ENCODE peak calls at places on chromosomes 4 and X, in five cellular contexts. One of them, this sample, is unnamed.

GRCh38 chr4:150264595-150265141 is 186.4 kb downstream of the DCLK2 start:
- DNase-seq in uterus: no peak
- DNase-seq in pancreas: no peak
- DNase-seq in kidney epithelial cell: no peak
- DNase-seq in cardiac muscle cell: no peak
- DNase-seq in this sample: no peak

GRCh38 chrX:26445288-26445687 is 229.3 kb downstream of the MAGEB5 start:
- DNase-seq in uterus: no peak
- DNase-seq in pancreas: no peak
- DNase-seq in kidney epithelial cell: no peak
- DNase-seq in cardiac muscle cell: no peak
- DNase-seq in this sample: no peak

GRCh38 chrX:55039471-55039870 is 8.7 kb upstream of the ALAS2 start:
- DNase-seq in uterus: no peak
- DNase-seq in pancreas: no peak
- DNase-seq in kidney epithelial cell: no peak
- DNase-seq in cardiac muscle cell: no peak
- DNase-seq in this sample: no peak

GRCh38 chr4:170716868-170717267 is 627.1 kb upstream of the AADAT start:
- DNase-seq in uterus: no peak
- DNase-seq in pancreas: no peak
- DNase-seq in kidney epithelial cell: no peak
- DNase-seq in cardiac muscle cell: no peak
- DNase-seq in this sample: no peak

GRCh38 chrX:4935846-4936245 is 1222.4 kb upstream of the PRKX start:
- DNase-seq in uterus: no peak
- DNase-seq in pancreas: no peak
- DNase-seq in kidney epithelial cell: no peak
- DNase-seq in cardiac muscle cell: no peak
- DNase-seq in this sample: no peak

GRCh38 chr4:110629214-110629754 is 6.4 kb upstream of the PITX2 start:
- DNase-seq in uterus: no peak
- DNase-seq in pancreas: no peak
- DNase-seq in kidney epithelial cell: no peak
- DNase-seq in cardiac muscle cell: no peak
- DNase-seq in this sample: no peak

GRCh38 chr4:90727938-90728337 is 600.7 kb downstream of the CCSER1 start:
- DNase-seq in uterus: no peak
- DNase-seq in pancreas: no peak
- DNase-seq in kidney epithelial cell: peak; percentile 55
- DNase-seq in cardiac muscle cell: peak; percentile 1
- DNase-seq in this sample: peak; percentile 71

GRCh38 chr4:4271912-4272311 is 18.0 kb downstream of the LYAR start:
- DNase-seq in uterus: no peak
- DNase-seq in pancreas: no peak
- DNase-seq in kidney epithelial cell: no peak
- DNase-seq in cardiac muscle cell: no peak
- DNase-seq in this sample: no peak

GRCh38 chrX:118164138-118164537 is 47.5 kb upstream of the KLHL13 start:
- DNase-seq in uterus: no peak
- DNase-seq in pancreas: no peak
- DNase-seq in kidney epithelial cell: peak; percentile 5
- DNase-seq in cardiac muscle cell: no peak
- DNase-seq in this sample: no peak

GRCh38 chrX:13165266-13165665 is 120.8 kb upstream of the FAM9C start:
- DNase-seq in uterus: no peak
- DNase-seq in pancreas: no peak
- DNase-seq in kidney epithelial cell: no peak
- DNase-seq in cardiac muscle cell: no peak
- DNase-seq in this sample: no peak

GRCh38 chr4:175308236-175308635 is 390.1 kb downstream of the ADAM29 start:
- DNase-seq in uterus: no peak
- DNase-seq in pancreas: no peak
- DNase-seq in kidney epithelial cell: peak; percentile 32
- DNase-seq in cardiac muscle cell: no peak
- DNase-seq in this sample: no peak

GRCh38 chrX:134684956-134685355 is 26.7 kb upstream of the PLAC1 start:
- DNase-seq in uterus: no peak
- DNase-seq in pancreas: no peak
- DNase-seq in kidney epithelial cell: no peak
- DNase-seq in cardiac muscle cell: no peak
- DNase-seq in this sample: no peak

GRCh38 chrX:65589304-65589703 is 54.7 kb upstream of the LAS1L start:
- DNase-seq in uterus: no peak
- DNase-seq in pancreas: no peak
- DNase-seq in kidney epithelial cell: no peak
- DNase-seq in cardiac muscle cell: no peak
- DNase-seq in this sample: no peak

GRCh38 chrX:45445745-45446412 is 245.2 kb upstream of the DIPK2B start:
- DNase-seq in uterus: no peak
- DNase-seq in pancreas: no peak
- DNase-seq in kidney epithelial cell: peak; percentile 61
- DNase-seq in cardiac muscle cell: no peak
- DNase-seq in this sample: peak; percentile 80

DNA sequence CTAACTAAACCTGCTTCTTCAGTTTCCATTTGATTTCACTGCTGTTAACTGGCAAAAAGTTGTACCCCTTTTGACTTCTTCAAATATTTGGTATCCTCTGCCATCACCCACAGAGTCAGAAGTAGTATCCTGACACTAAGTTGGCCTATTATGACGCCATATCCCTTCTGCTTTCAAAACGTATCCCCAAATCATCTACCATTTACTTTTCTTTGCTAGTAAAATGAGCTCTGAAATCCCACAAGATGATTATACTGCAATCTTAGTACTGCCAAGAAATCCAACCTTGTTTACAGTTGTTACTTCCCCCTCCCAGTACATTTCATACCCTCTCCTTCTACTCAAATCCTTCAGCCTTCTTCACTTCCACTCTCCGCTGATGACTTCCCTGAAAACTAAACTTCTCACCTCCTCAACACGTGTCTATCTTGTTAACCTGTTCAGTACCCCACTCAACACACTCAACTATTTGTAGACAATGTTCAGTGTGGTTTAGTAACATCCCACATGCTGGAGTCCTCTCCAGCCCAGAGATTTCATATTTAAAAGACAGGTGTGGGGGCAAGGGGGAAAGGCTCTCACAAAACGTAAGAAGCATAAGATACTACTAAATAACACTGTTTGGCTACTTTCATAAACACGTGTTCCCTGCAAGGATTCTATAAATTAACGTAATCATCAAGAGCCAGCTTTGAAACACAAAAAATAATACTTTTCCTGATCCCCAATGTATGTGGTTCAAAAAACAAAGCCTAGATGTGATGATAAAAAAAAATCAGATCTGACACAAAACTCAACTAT is 1.3 kb downstream of the NAF1 start:
- DNase-seq in uterus: no peak
- DNase-seq in pancreas: no peak
- DNase-seq in kidney epithelial cell: no peak
- DNase-seq in cardiac muscle cell: no peak
- DNase-seq in this sample: no peak
- H3K4me3 ChIP-seq in uterus: peak overlapping the region; percentile 88
- H3K4me3 ChIP-seq in pancreas: peak overlapping the region; percentile 89
- H3K4me3 ChIP-seq in kidney epithelial cell: peak overlapping the region; percentile 99
- H3K4me3 ChIP-seq in cardiac muscle cell: peak overlapping the region; percentile 85
- H3K4me3 ChIP-seq in this sample: peak overlapping the region; percentile 89

GRCh38 chr4:168710353-168710946 is 213.6 kb downstream of the PALLD start:
- DNase-seq in uterus: peak; percentile 64
- DNase-seq in pancreas: peak; percentile 25
- DNase-seq in kidney epithelial cell: no peak
- DNase-seq in cardiac muscle cell: peak; percentile 48
- DNase-seq in this sample: peak; percentile 48
- TF ChIP-seq CTCF in uterus: peak; percentile 82
- TF ChIP-seq CTCF in pancreas: peak; percentile 21
- TF ChIP-seq CTCF in kidney epithelial cell: peak; percentile 58
- TF ChIP-seq CTCF in cardiac muscle cell: peak; percentile 64
- TF ChIP-seq CTCF in this sample: peak; percentile 83

DNA sequence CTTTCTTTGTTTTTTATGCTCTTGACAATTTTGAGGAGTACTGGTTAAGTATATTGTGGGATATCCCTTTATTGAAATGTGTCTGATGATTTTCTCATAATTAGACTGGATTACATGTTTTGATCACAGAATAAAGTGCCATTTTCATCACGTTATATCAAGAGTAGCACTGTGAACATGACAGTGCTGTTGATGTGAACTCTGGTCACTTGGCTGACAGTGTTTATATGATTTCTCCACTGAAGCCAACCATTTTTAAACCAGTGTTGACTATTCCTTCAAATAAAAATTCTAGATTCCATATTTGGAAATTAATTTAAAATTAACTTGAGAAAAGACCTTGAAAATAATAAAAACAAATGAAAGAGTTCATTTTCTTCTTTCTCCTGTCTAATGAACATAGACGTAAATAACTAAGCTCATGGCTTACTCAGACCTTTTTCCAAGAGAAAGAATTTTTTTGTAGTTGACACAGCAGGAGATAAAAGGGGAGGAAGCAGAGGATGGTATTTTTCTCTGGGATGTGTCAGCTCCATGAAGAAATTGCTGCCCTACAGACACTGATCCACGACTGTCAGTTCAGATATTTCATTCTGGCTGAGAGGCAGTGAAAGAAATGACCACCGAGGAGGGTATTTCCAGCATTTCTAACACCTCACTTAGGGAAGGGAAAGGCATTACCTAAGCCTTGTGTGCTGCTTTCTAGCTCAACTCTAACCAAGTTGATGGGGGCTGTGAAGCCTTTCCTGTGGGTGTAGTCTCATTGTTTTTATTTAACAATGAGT is 150.9 kb upstream of the ANK2 start:
- DNase-seq in uterus: no peak
- DNase-seq in pancreas: no peak
- DNase-seq in kidney epithelial cell: peak; percentile 39
- DNase-seq in cardiac muscle cell: no peak
- DNase-seq in this sample: peak; percentile 40
- H3K4me3 ChIP-seq in uterus: no peak overlapping the region
- H3K4me3 ChIP-seq in pancreas: no peak overlapping the region
- H3K4me3 ChIP-seq in kidney epithelial cell: no peak overlapping the region
- H3K4me3 ChIP-seq in cardiac muscle cell: no peak overlapping the region
- H3K4me3 ChIP-seq in this sample: no peak overlapping the region

DNA sequence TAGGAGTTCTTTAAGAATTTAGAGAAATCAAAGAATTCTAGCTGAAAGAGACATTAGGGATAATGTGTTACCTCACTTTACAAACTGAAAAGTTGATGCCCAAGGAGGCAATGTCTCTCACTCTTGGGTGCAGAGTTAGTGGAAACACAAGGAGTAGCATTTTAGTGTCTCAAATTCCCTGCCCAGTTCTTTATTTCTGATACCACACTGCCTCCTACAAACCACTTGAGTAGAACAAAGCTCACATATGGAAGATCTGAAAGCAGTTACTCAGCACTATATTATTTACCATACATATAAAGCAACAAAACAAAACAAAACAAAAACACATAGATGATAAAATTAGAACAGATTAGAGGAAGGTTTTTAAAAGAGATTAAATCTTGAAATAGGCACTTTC is 124.2 kb downstream of the REELD1 start:
- DNase-seq in uterus: no peak
- DNase-seq in pancreas: no peak
- DNase-seq in kidney epithelial cell: no peak
- DNase-seq in cardiac muscle cell: no peak
- DNase-seq in this sample: no peak
- TF ChIP-seq CTCF in uterus: no peak
- TF ChIP-seq CTCF in pancreas: no peak
- TF ChIP-seq CTCF in kidney epithelial cell: no peak
- TF ChIP-seq CTCF in cardiac muscle cell: no peak
- TF ChIP-seq CTCF in this sample: no peak

GRCh38 chrX:78327370-78328048 is at the start of gene CYSLTR1:
- DNase-seq in uterus: no peak
- DNase-seq in pancreas: no peak
- DNase-seq in kidney epithelial cell: no peak
- DNase-seq in cardiac muscle cell: peak; percentile 3
- DNase-seq in this sample: no peak
- H3K4me3 ChIP-seq in uterus: no peak within 1 kb of the TSS
- H3K4me3 ChIP-seq in pancreas: no peak within 1 kb of the TSS
- H3K4me3 ChIP-seq in kidney epithelial cell: no peak within 1 kb of the TSS
- H3K4me3 ChIP-seq in cardiac muscle cell: no peak within 1 kb of the TSS
- H3K4me3 ChIP-seq in this sample: no peak within 1 kb of the TSS

GRCh38 chrX:153374426-153374825 is 26.7 kb downstream of the PNMA6E start:
- DNase-seq in uterus: no peak
- DNase-seq in pancreas: no peak
- DNase-seq in kidney epithelial cell: no peak
- DNase-seq in cardiac muscle cell: no peak
- DNase-seq in this sample: no peak
- TF ChIP-seq CTCF in uterus: no peak
- TF ChIP-seq CTCF in pancreas: no peak
- TF ChIP-seq CTCF in kidney epithelial cell: no peak
- TF ChIP-seq CTCF in cardiac muscle cell: no peak
- TF ChIP-seq CTCF in this sample: peak; percentile 26

This sample was measured in epithelial cell of proximal tubule.